ENCODE peak calls at places on chromosomes 6 and 20, in four cellular contexts. O, P, T and C are unnamed samples.

GRCh38 chr20:48187891-48188290 is 402.6 kb upstream of the SULF2 start:
- DNase-seq in O (no peak), P (no peak), T (no peak), C (no peak)

GRCh38 chr6:43758617-43759050 is 11.4 kb upstream of the VEGFA start:
- DNase-seq in O (no peak), P (no peak), T (no peak), C (peak)

GRCh38 chr20:39619386-39619785 is 657.2 kb downstream of the DHX35 start:
- DNase-seq in O (no peak), P (no peak), T (no peak), C (no peak)

GRCh38 chr6:108712946-108713345 is 135.3 kb upstream of the ARMC2 start:
- DNase-seq in O (no peak), P (no peak), T (no peak), C (no peak)

GRCh38 chr6:8336406-8336805 is 98.9 kb downstream of the SLC35B3 start:
- DNase-seq in O (no peak), P (no peak), T (no peak), C (no peak)

GRCh38 chr6:28135393-28135792 is 6.3 kb upstream of the ZKSCAN8 start:
- DNase-seq in O (no peak), P (no peak), T (no peak), C (no peak)

GRCh38 chr20:26169506-26169905 is 472.9 kb upstream of the ZNF337 start:
- DNase-seq in O (no peak), P (no peak), T (no peak), C (no peak)

GRCh38 chr20:51775241-51775640 is 7.1 kb upstream of the ATP9A start:
- DNase-seq in O (no peak), P (no peak), T (no peak), C (no peak)

GRCh38 chr6:125810435-125810834 is 19.7 kb downstream of the NCOA7 start:
- DNase-seq in O (peak), P (no peak), T (no peak), C (no peak)

GRCh38 chr20:46588532-46589509 is 38.4 kb upstream of the OCSTAMP start:
- DNase-seq in O (no peak), P (no peak), T (no peak), C (no peak)

GRCh38 chr6:39361657-39362486 is 39.4 kb upstream of the KCNK16 start:
- DNase-seq in O (peak), P (peak), T (peak), C (peak)